ENCODE peak calls at places on chromosomes 3 and 15, in nine cellular contexts. Q is GM23248, H is MM.1S, F is PC-3, E is HCT116, W is GM23338, B is neural progenitor cell, Z is OCI-LY7, Y is SK-N-SH. O is an unnamed sample.

GRCh38 chr3:85342915-85343314 is 384.1 kb downstream of the CADM2 start:
- DNase-seq in Z (peak; percentile 2), Y (peak; percentile 25), H (peak; percentile 38), E (no peak), W (peak; percentile 48), F (peak; percentile 69), B (peak; percentile 56), Q (no peak), O (peak; percentile 42)

GRCh38 chr3:141261472-141262171 is 30.0 kb downstream of the PXYLP1 start:
- DNase-seq in F (no peak), W (no peak), Z (no peak), B (no peak), Y (no peak), H (no peak), E (no peak), Q (peak; percentile 25), O (no peak)

GRCh38 chr3:117348881-117349280 is 639.3 kb downstream of the TUSC7 start:
- DNase-seq in Q (no peak), W (no peak), E (no peak), F (no peak), Y (no peak), Z (no peak), B (no peak), H (no peak), O (no peak)

GRCh38 chr3:150599611-150600297 is 3.4 kb upstream of the SELENOT start:
- DNase-seq in F (peak; percentile 96), Z (no peak), Y (no peak), H (peak; percentile 27), E (peak; percentile 64), B (no peak), Q (peak; percentile 73), W (peak; percentile 67), O (no peak)

GRCh38 chr15:73691398-73691797 is 7.2 kb downstream of the CD276 start:
- DNase-seq in B (peak; percentile 76), E (no peak), Y (no peak), Q (peak; percentile 96), W (peak; percentile 84), Z (no peak), F (peak; percentile 34), H (no peak), O (peak; percentile 86)

GRCh38 chr15:49255966-49256759 is 86.1 kb downstream of the GALK2 start:
- DNase-seq in H (no peak), E (no peak), W (no peak), B (no peak), F (no peak), Q (no peak), Z (no peak), Y (no peak), O (no peak)

GRCh38 chr3:31946484-31947081 is 34.5 kb downstream of the OSBPL10 start:
- DNase-seq in B (no peak), E (no peak), Z (peak; percentile 82), Q (no peak), H (no peak), F (peak; percentile 49), W (peak; percentile 40), Y (no peak), O (no peak)

GRCh38 chr3:48595526-48596121 is 495 bp upstream of the COL7A1 start:
- DNase-seq in H (no peak), Z (no peak), E (no peak), B (peak; percentile 26), Q (peak; percentile 97), W (peak; percentile 48), Y (peak; percentile 72), F (peak; percentile 95), O (peak; percentile 86)

GRCh38 chr15:77738441-77739437 is 106.0 kb upstream of the LINGO1 start:
- DNase-seq in W (peak; percentile 65), E (no peak), H (no peak), F (no peak), B (peak; percentile 56), Q (no peak), Z (no peak), Y (no peak), O (no peak)

GRCh38 chr15:25739687-25740121 is 123.4 kb downstream of the ATP10A start:
- DNase-seq in Q (peak; percentile 56), W (peak; percentile 61), H (peak; percentile 28), Y (peak; percentile 72), Z (peak; percentile 72), B (peak; percentile 61), E (no peak), F (peak; percentile 38), O (peak; percentile 36)

GRCh38 chr15:75578206-75578947 is 738 bp downstream of the PTPN9 start:
- DNase-seq in F (peak; percentile 22), W (peak; percentile 41), B (peak; percentile 70), Q (peak; percentile 68), E (no peak), Y (peak; percentile 75), Z (peak; percentile 72), H (peak; percentile 50), O (peak; percentile 65)
- TF ChIP-seq EZH2phosphoT487 in F (no peak), W (no peak), B (no peak), Q (no peak), E (no peak), Y (no peak), Z (no peak), H (no peak), O (no peak)

GRCh38 chr3:63967675-63968611 is 55.4 kb downstream of the PSMD6 start:
- DNase-seq in Z (no peak), B (peak; percentile 52), F (no peak), E (no peak), Q (peak; percentile 48), H (peak; percentile 70), W (no peak), Y (peak; percentile 13), O (peak; percentile 75)
- H3K4me3 ChIP-seq in Z (no peak overlapping the region), B (peak overlapping the region; percentile 28), F (no peak overlapping the region), E (no peak overlapping the region), Q (peak overlapping the region; percentile 25), H (peak overlapping the region; percentile 62), W (peak overlapping the region; percentile 10), Y (no peak overlapping the region), O (no peak overlapping the region)

DNA sequence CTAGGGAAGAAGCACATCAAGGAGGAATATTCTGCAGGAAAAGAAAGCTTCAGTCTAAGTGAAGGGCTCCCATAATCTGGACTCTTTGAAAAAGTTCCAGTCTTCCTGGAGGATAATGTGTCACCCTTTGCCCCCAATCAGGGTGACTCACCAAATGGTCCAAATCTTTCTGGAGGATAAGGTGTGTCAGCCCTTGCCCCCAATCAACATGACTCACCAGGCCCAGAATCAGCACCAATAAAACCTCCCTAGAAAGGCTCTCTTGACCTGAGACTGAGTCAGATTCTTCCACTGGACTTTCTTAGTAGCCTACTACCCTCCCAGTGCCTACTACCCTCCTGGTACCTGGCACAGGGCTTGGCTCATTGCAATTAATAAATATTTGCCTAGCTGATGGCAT is 9.5 kb upstream of the ARL14 start:
- DNase-seq in Z (no peak), B (no peak), E (peak; percentile 91), W (no peak), Q (peak; percentile 55), H (no peak), Y (no peak), F (peak; percentile 98), O (peak; percentile 77)
- TF ChIP-seq EZH2phosphoT487 in Z (no peak), B (no peak), E (no peak), W (no peak), Q (no peak), H (no peak), Y (no peak), F (no peak), O (no peak)

DNA sequence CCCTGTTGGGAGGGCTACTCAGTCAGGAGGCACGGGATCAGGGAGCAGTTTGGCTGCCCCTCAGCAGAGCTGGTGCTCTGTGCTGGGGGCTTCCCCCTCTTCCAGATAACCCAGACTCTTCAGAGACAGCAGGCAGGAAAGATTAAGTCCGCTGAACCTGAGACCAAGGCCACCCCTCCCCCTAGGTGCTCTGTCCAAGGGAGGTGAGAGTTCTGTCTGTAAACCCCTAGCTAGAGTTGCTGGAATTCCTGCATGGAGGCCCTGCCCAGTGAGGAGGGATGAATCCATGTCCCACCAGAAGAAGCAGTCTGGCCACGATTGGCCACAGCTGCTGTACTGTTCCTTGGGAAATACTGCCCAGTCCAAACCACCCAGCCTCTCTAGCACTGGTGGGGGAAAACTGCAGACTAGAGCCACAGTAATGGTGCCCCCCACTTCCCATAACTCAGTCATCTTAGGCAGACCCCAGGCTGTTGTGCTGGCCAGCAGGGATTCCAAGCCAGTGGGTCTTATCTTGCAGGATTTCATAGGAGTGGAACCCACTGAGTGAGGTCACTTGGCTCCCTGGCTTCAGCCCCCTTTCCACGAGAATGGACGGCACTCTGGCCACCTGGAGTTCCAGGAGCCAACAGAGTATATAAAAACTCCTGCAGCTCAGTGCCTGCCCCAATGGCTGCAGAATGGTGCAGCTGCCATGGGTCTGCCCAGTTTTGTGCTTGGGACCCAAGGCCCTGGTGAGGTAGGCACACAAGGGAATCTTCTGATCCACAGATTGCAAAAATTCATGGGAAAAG is 42.9 kb downstream of the NPAP1 start:
- DNase-seq in F (no peak), B (no peak), H (no peak), W (peak; percentile 12), Z (no peak), Q (no peak), E (no peak), Y (no peak), O (no peak)
- H3K4me3 ChIP-seq in F (no peak overlapping the region), B (no peak overlapping the region), H (no peak overlapping the region), W (no peak overlapping the region), Z (no peak overlapping the region), Q (no peak overlapping the region), E (no peak overlapping the region), Y (no peak overlapping the region), O (no peak overlapping the region)

GRCh38 chr15:92616621-92617179 is 38.9 kb downstream of the FAM174B start:
- DNase-seq in Z (no peak), Y (no peak), Q (no peak), H (no peak), W (no peak), E (no peak), B (no peak), F (peak; percentile 71), O (peak; percentile 57)
- TF ChIP-seq EZH2phosphoT487 in Z (no peak), Y (no peak), Q (no peak), H (no peak), W (no peak), E (no peak), B (no peak), F (no peak), O (no peak)

GRCh38 chr3:105351821-105352220 is 14.9 kb upstream of the ALCAM start:
- DNase-seq in B (no peak), Z (no peak), W (no peak), F (peak; percentile 91), Y (no peak), E (no peak), H (no peak), Q (peak; percentile 82), O (no peak)

GRCh38 chr3:105352976-105353375 is 13.7 kb upstream of the ALCAM start:
- DNase-seq in W (no peak), F (no peak), B (no peak), E (no peak), Y (no peak), H (no peak), Z (no peak), Q (no peak), O (no peak)

GRCh38 chr3:105355355-105356063 is 11.2 kb upstream of the ALCAM start:
- DNase-seq in W (no peak), B (no peak), Q (peak; percentile 61), E (no peak), F (peak; percentile 93), Y (peak; percentile 66), Z (no peak), H (no peak), O (no peak)

GRCh38 chr3:105354429-105354828 is 12.3 kb upstream of the ALCAM start:
- DNase-seq in E (no peak), Y (no peak), Z (no peak), W (peak; percentile 87), H (no peak), B (peak; percentile 52), Q (peak; percentile 34), F (peak; percentile 49), O (no peak)

GRCh38 chr3:105353485-105354161 is 13.1 kb upstream of the ALCAM start:
- DNase-seq in B (peak; percentile 54), W (peak; percentile 72), Y (no peak), H (no peak), Q (no peak), F (peak; percentile 94), E (no peak), Z (no peak), O (peak; percentile 43)
- H3K4me3 ChIP-seq in B (peak overlapping the region; percentile 57), W (peak overlapping the region; percentile 73), Y (no peak overlapping the region), H (no peak overlapping the region), Q (no peak overlapping the region), F (no peak overlapping the region), E (no peak overlapping the region), Z (no peak overlapping the region), O (peak overlapping the region; percentile 14)